ENCODE peak calls at places on chromosomes 16 and 17, in seven cellular contexts. J is prostate gland, T is A549, K is Caco-2, W is GM23338, L is psoas muscle, U is coronary artery. E is an unnamed sample.

GRCh38 chr17:27879987-27880608 is 13.1 kb downstream of the LYRM9 start:
- DNase-seq in L (peak), W (peak), T (peak), K (peak), J (peak), U (no peak), E (peak)

GRCh38 chr16:66588981-66589713 is 9.9 kb downstream of the CMTM2 start:
- DNase-seq in K (no peak), U (no peak), T (peak), L (peak), W (peak), J (no peak), E (peak)

GRCh38 chr17:6110088-6110487 is 39.9 kb downstream of the WSCD1 start:
- DNase-seq in U (peak), K (no peak), J (no peak), T (no peak), W (no peak), L (no peak), E (no peak)

GRCh38 chr17:2940352-2940751 is 123.1 kb downstream of the OR1D5 start:
- DNase-seq in W (peak), U (no peak), K (no peak), J (peak), T (no peak), L (peak), E (no peak)

GRCh38 chr17:15886804-15887203 is 58.1 kb upstream of the ADORA2B start:
- DNase-seq in J (no peak), K (no peak), L (no peak), W (no peak), T (no peak), U (no peak), E (no peak)

GRCh38 chr17:3888343-3889171 is 4.3 kb downstream of the CAMKK1 start:
- DNase-seq in K (no peak), U (peak), J (peak), L (peak), W (peak), T (no peak), E (peak)

GRCh38 chr17:78707016-78707415 is 75.1 kb downstream of the CYTH1 start:
- DNase-seq in K (no peak), L (no peak), T (peak), J (no peak), W (no peak), U (no peak), E (no peak)

GRCh38 chr16:67936124-67936875 is at the start of gene PSMB10:
- DNase-seq in L (peak), J (peak), W (peak), K (no peak), U (no peak), T (no peak), E (peak)

GRCh38 chr16:15539197-15539596 is 103.8 kb downstream of the MARF1 start:
- DNase-seq in T (no peak), K (peak), U (no peak), J (no peak), W (peak), L (no peak), E (no peak)

GRCh38 chr16:85767569-85767968 is 16.7 kb upstream of the C16orf74 start:
- DNase-seq in L (no peak), T (peak), U (no peak), W (no peak), K (no peak), J (no peak), E (peak)

GRCh38 chr17:59093145-59093701 is 13.5 kb downstream of the TRIM37 start:
- DNase-seq in L (no peak), J (no peak), U (no peak), W (no peak), K (no peak), T (no peak), E (no peak)

GRCh38 chr17:50184611-50185398 is 16.6 kb downstream of the COL1A1 start:
- DNase-seq in U (peak), T (no peak), L (peak), J (no peak), W (peak), K (no peak), E (no peak)

GRCh38 chr16:165539-166374 is at the start of gene HBM:
- DNase-seq in J (no peak), W (peak), T (no peak), K (no peak), U (no peak), L (no peak), E (no peak)

GRCh38 chr16:81445143-81445922 is 725 bp downstream of the CMIP start:
- DNase-seq in W (peak), K (peak), J (no peak), L (peak), T (no peak), U (no peak), E (no peak)

GRCh38 chr16:50152386-50152806 is 710 bp upstream of the TENT4B start:
- DNase-seq in L (no peak), T (peak), W (no peak), J (peak), K (peak), U (no peak), E (peak)

GRCh38 chr17:80477647-80478478 is 1.5 kb upstream of the NPTX1 start:
- DNase-seq in K (no peak), W (peak), J (no peak), U (no peak), T (peak), L (peak), E (peak)

GRCh38 chr16:24776486-24777220 is 47.2 kb downstream of the TNRC6A start:
- DNase-seq in K (no peak), L (peak), U (no peak), J (no peak), T (no peak), W (no peak), E (peak)

GRCh38 chr16:67173808-67174705 is 3.7 kb downstream of the NOL3 start:
- DNase-seq in L (peak), K (peak), J (peak), W (peak), T (peak), U (peak), E (peak)

GRCh38 chr17:30093463-30094147 is 23.0 kb upstream of the NSRP1 start:
- DNase-seq in T (peak), W (peak), K (peak), J (peak), L (peak), U (no peak), E (peak)

GRCh38 chr16:73202176-73202729 is 154.3 kb upstream of the ZFHX3 start:
- DNase-seq in W (no peak), T (peak), K (peak), J (no peak), U (no peak), L (peak), E (peak)

GRCh38 chr16:66618588-66618987 is 14.1 kb downstream of the CMTM3 start:
- DNase-seq in W (no peak), U (no peak), L (peak), K (no peak), T (peak), J (no peak), E (peak)

GRCh38 chr16:72937916-72938315 is 110.0 kb downstream of the ZFHX3 start:
- DNase-seq in W (no peak), T (no peak), L (no peak), K (no peak), J (no peak), U (no peak), E (no peak)

GRCh38 chr16:15587152-15587825 is 55.7 kb downstream of the MARF1 start:
- DNase-seq in L (no peak), W (no peak), J (no peak), U (no peak), T (no peak), K (no peak), E (no peak)

GRCh38 chr17:66233023-66233753 is 4.0 kb upstream of the APOH start:
- DNase-seq in T (peak), J (no peak), L (no peak), W (no peak), U (no peak), K (no peak), E (no peak)

GRCh38 chr17:64491034-64491860 is 5.6 kb downstream of the POLG2 start:
- DNase-seq in L (no peak), J (no peak), U (no peak), K (no peak), W (peak), T (peak), E (peak)

GRCh38 chr17:57720636-57721035 is 24.5 kb downstream of the CCDC182 start:
- DNase-seq in K (no peak), W (no peak), L (no peak), U (no peak), T (no peak), J (no peak), E (no peak)

GRCh38 chr16:88194397-88195020 is 188.2 kb upstream of the ZNF469 start:
- DNase-seq in J (no peak), U (peak), T (no peak), K (no peak), L (peak), W (peak), E (no peak)

GRCh38 chr17:13931752-13932477 is 137.4 kb upstream of the COX10 start:
- DNase-seq in J (peak), U (no peak), L (peak), W (peak), K (no peak), T (no peak), E (peak)

GRCh38 chr16:85945424-85945751 is 46.4 kb downstream of the IRF8 start:
- DNase-seq in L (no peak), K (no peak), W (no peak), U (no peak), T (no peak), J (no peak), E (no peak)

GRCh38 chr17:78416311-78416711 is 37.9 kb downstream of the PGS1 start:
- DNase-seq in T (no peak), U (no peak), W (no peak), L (no peak), J (no peak), K (no peak), E (no peak)

GRCh38 chr17:39759204-39759603 is 21.5 kb downstream of the GRB7 start:
- DNase-seq in J (no peak), L (no peak), T (no peak), U (peak), W (no peak), K (no peak), E (no peak)

GRCh38 chr17:59838196-59838911 is 54.4 kb downstream of the TUBD1 start:
- DNase-seq in J (no peak), L (no peak), K (no peak), W (no peak), T (peak), U (no peak), E (peak)

GRCh38 chr17:18960241-18960665 is 8.3 kb downstream of the SLC5A10 start:
- DNase-seq in L (no peak), K (peak), T (no peak), U (no peak), J (no peak), W (no peak), E (no peak)

GRCh38 chr17:28916302-28916934 is 13.5 kb upstream of the DHRS13 start:
- DNase-seq in T (peak), L (no peak), J (peak), U (no peak), W (peak), K (no peak), E (peak)

GRCh38 chr16:69465881-69466280 is 41.5 kb downstream of the CYB5B start:
- DNase-seq in L (no peak), K (no peak), W (no peak), U (no peak), T (no peak), J (no peak), E (no peak)

GRCh38 chr16:69466547-69466946 is 42.1 kb downstream of the CYB5B start:
- DNase-seq in U (no peak), J (no peak), W (no peak), K (no peak), L (no peak), T (no peak), E (no peak)

GRCh38 chr16:69467531-69468204 is 43.2 kb downstream of the CYB5B start:
- DNase-seq in J (no peak), U (no peak), L (no peak), K (no peak), W (no peak), T (peak), E (no peak)

GRCh38 chr16:69471121-69471520 is 46.7 kb downstream of the CYB5B start:
- DNase-seq in L (no peak), U (no peak), J (no peak), K (no peak), T (no peak), W (no peak), E (no peak)

DNA sequence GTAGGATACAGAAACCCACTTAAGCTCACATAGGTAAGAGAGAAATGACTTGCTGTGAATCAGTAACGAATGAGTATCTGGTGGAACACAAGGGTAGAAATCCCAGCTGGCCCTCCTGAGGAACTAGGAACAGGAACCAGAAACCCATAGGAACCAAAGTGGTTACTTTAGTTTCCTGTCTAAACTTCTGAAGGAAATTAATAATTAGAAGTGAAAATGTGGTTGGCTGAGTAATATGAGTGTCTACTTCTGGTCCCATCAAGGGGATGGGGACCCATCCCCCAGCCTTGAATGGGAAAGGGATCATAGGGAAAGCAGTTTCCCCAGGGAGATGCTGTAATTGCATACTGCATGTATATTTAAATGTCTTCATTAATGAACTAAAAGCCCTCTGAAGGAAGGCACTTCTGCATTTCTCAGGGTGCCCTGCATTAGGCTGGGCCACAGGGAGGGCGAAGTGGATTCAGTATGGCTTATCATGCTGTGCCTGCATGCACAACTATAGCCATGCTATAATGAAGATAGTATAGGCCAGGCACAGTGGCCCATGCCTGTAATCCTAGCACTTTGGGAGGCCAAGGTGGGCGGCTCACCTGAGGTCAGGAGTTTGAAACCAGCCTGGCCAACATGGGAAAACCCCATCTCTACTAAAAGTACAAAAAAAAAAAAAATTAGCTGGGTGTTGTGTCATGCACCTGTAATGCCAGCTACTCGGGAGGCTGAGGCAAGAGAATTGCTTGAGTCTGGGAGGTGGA is 45.6 kb downstream of the CYB5B start:
- DNase-seq in L (no peak), W (no peak), U (no peak), J (no peak), K (no peak), T (no peak), E (no peak)
- H3K4me3 ChIP-seq in L (no peak), W (no peak), U (no peak), J (no peak), K (no peak), T (no peak), E (no peak)

GRCh38 chr16:30637952-30638351 is 12.8 kb upstream of the PRR14 start:
- DNase-seq in J (no peak), U (no peak), K (no peak), L (no peak), T (peak), W (peak), E (peak)
- TF ChIP-seq CTCF in J (no peak), U (no peak), K (peak), L (peak), T (peak), W (peak), E (peak)

GRCh38 chr16:57184113-57184512 is 1.7 kb downstream of the PSME3IP1 start:
- DNase-seq in U (no peak), T (no peak), W (no peak), K (no peak), J (no peak), L (no peak), E (no peak)
- H3K4me3 ChIP-seq in U (peak), T (no peak), W (peak), K (no peak), J (no peak), L (no peak), E (no peak)

GRCh38 chr16:2842340-2843000 is 12.4 kb downstream of the ZG16B start:
- DNase-seq in L (peak), W (peak), U (no peak), T (peak), J (no peak), K (no peak), E (peak)
- TF ChIP-seq CTCF in L (peak), W (peak), U (no peak), T (peak), J (peak), K (no peak), E (peak)

DNA sequence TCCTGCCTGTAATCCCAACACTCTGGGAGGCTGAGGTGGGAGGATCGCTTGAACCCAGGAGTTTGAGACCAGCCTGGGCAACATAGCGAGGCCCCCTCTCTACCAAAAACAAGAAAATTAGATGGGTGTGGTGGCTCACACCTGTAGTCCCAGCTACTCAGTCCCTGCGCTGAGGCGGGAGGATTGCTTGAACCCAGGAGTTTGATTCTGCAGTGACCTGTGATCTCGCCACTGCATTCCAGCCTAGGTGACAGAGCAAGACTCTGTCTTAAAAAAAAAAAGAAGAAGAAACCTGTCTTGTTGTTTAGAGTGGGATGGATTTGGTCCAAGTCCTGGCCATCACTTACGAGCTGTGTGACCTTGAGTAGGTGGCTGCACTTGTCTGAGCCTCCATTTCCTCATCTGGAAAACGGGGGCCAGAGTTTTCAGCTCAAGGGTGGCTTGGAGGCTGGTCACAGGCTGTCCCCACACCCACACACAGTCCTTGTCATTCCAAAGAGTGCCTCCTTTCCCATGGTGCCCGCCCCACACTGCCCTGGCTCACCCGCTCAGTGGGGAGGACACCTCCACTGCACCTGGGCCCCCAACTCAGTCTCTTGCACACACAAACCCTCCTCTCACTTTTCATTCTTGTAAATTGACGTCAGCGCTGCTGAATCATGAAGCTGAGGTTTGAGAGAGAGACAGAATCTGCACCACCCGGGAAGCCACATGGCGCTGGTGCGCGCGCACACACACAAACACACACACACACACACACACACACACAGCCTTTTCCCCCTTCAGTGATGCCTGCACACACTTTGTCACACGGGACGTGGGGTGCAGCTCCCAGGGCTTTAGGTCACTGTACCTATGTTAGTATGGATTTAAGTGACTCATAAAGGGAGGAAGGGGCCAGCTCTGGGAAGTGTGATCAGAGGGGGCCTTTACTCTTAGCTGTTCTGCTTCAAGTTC is 4.2 kb downstream of the SOCS1 start:
- DNase-seq in W (no peak), J (no peak), T (no peak), K (no peak), L (no peak), U (no peak), E (peak)
- H3K4me3 ChIP-seq in W (peak), J (no peak), T (no peak), K (no peak), L (no peak), U (no peak), E (peak)

DNA sequence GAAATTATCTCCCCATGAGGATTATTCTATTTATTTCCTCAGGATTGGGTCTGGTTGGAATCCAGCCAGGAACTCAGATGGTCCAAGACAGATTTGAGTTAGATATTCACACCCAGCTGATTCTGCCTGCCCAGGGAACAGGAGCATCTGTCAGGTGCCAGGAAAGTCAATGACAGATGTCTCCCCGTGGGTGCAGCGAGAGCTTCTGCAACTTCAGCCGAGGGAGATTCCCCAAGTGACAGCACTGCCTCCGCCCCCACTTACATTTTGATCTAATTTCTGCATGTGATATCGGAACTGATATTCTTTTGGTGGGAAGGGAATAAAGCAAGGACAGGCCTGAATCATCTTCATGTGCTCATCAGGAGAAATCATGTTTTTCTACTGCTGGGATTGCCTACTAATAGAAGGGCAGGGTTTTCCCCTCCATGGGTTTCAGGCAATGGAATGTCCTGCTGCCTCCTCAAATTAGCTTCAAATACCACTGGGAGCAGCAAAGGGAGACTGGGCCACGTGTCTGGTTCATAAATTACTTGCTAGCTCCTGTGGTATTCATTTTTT is 15.7 kb upstream of the DHX8 start:
- DNase-seq in T (no peak), W (no peak), J (no peak), U (no peak), K (no peak), L (no peak), E (peak)
- TF ChIP-seq CTCF in T (no peak), W (no peak), J (no peak), U (no peak), K (no peak), L (no peak), E (no peak)